ENCODE peak calls at places on chromosomes 16 and 17, in four cellular contexts. S is activated CD8-positive, alpha-beta memory T cell treated with anti-CD3 and anti-CD28 coated beads, Interleukin-2, amount 50 U/mL, for 48 hours; T is activated CD4-positive, CD25-positive, alpha-beta regulatory T cell; M is type B pancreatic cell. L is an unnamed sample.

GRCh38 chr17:21756856-21757619 is 64.7 kb downstream of the KCNJ18 start:
- DNase-seq in S (peak), T (no peak), M (no peak), L (no peak)

GRCh38 chr16:23026777-23027362 is 122.4 kb downstream of the USP31 start:
- DNase-seq in S (no peak), T (no peak), M (no peak), L (no peak)

GRCh38 chr16:678858-679807 is 1.1 kb upstream of the STUB1 start:
- DNase-seq in S (peak), T (no peak), M (no peak), L (no peak)

GRCh38 chr17:65739026-65739425 is 177.6 kb upstream of the AXIN2 start:
- DNase-seq in S (no peak), T (no peak), M (no peak), L (no peak)

GRCh38 chr16:71878911-71879310 is 5.1 kb downstream of the ZNF821 start:
- DNase-seq in S (no peak), T (no peak), M (no peak), L (no peak)

GRCh38 chr17:46080118-46081017 is 81.3 kb downstream of the STH start:
- DNase-seq in S (no peak), T (no peak), M (no peak), L (no peak)

GRCh38 chr16:49622421-49623402 is 233.2 kb downstream of the ZNF423 start:
- DNase-seq in S (no peak), T (no peak), M (peak), L (no peak)

GRCh38 chr17:42674755-42675347 is 1.9 kb downstream of the PLEKHH3 start:
- DNase-seq in S (no peak), T (no peak), M (no peak), L (no peak)

GRCh38 chr17:62790554-62790953 is 17.6 kb downstream of the MARCHF10 start:
- DNase-seq in S (no peak), T (no peak), M (no peak), L (no peak)